ENCODE peak calls at places on chromosomes 7 and 10, in six cellular contexts. M is bronchial epithelial cell, L is A549, P is HFF-Myc, T is PC-9, X is lung. V is an unnamed sample.

GRCh38 chr7:105649727-105650381 is 68.6 kb upstream of the EFCAB10 start:
- DNase-seq in P (no peak), M (peak), T (peak), L (peak), X (no peak), V (no peak)

GRCh38 chr10:55500931-55501559 is 700.0 kb upstream of the PCDH15 start:
- DNase-seq in T (no peak), P (peak), L (peak), X (no peak), M (peak), V (peak)

GRCh38 chr7:17304926-17305325 is 6.5 kb downstream of the AHR start:
- DNase-seq in T (peak), X (no peak), M (peak), P (peak), L (peak), V (peak)

GRCh38 chr7:42572046-42572445 is 335.0 kb upstream of the GLI3 start:
- DNase-seq in M (no peak), L (no peak), X (no peak), P (no peak), T (no peak), V (no peak)

GRCh38 chr10:113680172-113681111 is 730 bp downstream of the CASP7 start:
- DNase-seq in T (peak), M (peak), L (peak), X (peak), P (no peak), V (peak)

GRCh38 chr7:42192072-42192471 is 44.9 kb downstream of the GLI3 start:
- DNase-seq in M (no peak), L (no peak), X (no peak), P (no peak), T (no peak), V (no peak)

GRCh38 chr7:73894851-73895441 is 34.0 kb downstream of the TMEM270 start:
- DNase-seq in T (peak), P (no peak), L (peak), M (peak), X (peak), V (no peak)

GRCh38 chr7:35894721-35895120 is 93.9 kb downstream of the SEPTIN7 start:
- DNase-seq in X (no peak), L (no peak), T (no peak), M (no peak), P (no peak), V (no peak)

GRCh38 chr7:95549818-95550529 is 46.3 kb downstream of the PDK4 start:
- DNase-seq in T (peak), M (peak), X (peak), P (peak), L (peak), V (no peak)

GRCh38 chr10:69728335-69728861 is 73.3 kb upstream of the COL13A1 start:
- DNase-seq in X (no peak), L (peak), M (peak), P (peak), T (peak), V (no peak)

GRCh38 chr10:102675151-102675886 is 31.0 kb downstream of the TRIM8 start:
- DNase-seq in X (no peak), T (no peak), M (peak), P (no peak), L (no peak), V (peak)
- H3K4me3 ChIP-seq in X (no peak), T (no peak), M (no peak), P (peak), L (no peak), V (no peak)

GRCh38 chr7:100965051-100965722 is 4.2 kb upstream of the MUC12 start:
- DNase-seq in T (no peak), M (no peak), L (no peak), P (no peak), X (no peak), V (no peak)

GRCh38 chr7:100966542-100967291 is 2.6 kb upstream of the MUC12 start:
- DNase-seq in T (no peak), L (no peak), M (no peak), X (no peak), P (no peak), V (no peak)

GRCh38 chr7:100967292-100967863 is 2.0 kb upstream of the MUC12 start:
- DNase-seq in L (peak), X (no peak), M (no peak), T (no peak), P (no peak), V (no peak)

GRCh38 chr7:100964630-100965029 is 4.7 kb upstream of the MUC12 start:
- DNase-seq in X (no peak), T (no peak), L (no peak), P (no peak), M (no peak), V (no peak)

DNA sequence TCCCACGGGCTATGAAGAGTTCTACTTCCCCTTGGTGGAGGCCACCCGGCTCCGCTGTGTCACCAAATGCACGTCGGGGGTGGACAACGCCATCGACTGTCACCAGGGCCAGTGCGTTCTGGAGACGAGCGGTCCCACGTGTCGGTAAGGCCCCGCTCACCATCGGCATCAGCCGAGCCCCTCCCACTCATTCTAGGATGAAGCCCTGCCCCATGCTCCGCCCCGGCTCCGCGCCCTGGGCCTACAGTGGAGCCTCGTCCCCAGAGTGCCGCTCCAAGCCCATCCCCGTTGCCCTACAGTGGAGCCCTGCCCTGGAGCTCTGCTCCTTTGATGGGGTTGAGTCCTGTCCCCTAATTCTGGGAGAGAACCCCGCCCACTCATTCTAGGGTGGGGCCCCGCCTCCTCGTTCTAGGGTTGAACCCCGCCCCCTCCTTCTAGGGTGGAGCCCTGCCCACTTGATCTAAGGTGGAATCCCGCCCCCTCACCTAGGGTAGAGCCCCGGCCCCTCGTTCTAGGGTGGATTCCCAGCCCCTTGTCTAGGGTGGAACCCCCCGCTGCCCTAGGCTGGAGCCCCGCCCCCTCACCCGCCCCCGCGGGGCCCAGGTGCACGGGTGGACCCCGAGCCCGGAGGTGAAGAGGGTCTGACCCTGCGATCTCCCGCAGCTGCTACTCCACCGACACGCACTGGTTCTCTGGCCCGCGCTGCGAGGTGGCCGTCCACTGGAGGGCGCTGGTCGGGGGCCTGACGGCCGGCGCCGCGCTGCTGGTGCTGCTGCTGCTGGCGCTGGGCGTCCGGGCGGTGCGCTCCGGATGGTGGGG is 3.4 kb upstream of the MUC12 start:
- DNase-seq in P (no peak), L (peak), X (peak), M (peak), T (no peak), V (peak)
- H3K4me3 ChIP-seq in P (no peak), L (peak), X (no peak), M (peak), T (no peak), V (no peak)

GRCh38 chr7:128740996-128741395 is 1.8 kb downstream of the CALU start:
- DNase-seq in X (no peak), L (no peak), P (no peak), T (no peak), M (no peak), V (no peak)
- H3K4me3 ChIP-seq in X (no peak), L (peak), P (peak), T (peak), M (no peak), V (peak)

DNA sequence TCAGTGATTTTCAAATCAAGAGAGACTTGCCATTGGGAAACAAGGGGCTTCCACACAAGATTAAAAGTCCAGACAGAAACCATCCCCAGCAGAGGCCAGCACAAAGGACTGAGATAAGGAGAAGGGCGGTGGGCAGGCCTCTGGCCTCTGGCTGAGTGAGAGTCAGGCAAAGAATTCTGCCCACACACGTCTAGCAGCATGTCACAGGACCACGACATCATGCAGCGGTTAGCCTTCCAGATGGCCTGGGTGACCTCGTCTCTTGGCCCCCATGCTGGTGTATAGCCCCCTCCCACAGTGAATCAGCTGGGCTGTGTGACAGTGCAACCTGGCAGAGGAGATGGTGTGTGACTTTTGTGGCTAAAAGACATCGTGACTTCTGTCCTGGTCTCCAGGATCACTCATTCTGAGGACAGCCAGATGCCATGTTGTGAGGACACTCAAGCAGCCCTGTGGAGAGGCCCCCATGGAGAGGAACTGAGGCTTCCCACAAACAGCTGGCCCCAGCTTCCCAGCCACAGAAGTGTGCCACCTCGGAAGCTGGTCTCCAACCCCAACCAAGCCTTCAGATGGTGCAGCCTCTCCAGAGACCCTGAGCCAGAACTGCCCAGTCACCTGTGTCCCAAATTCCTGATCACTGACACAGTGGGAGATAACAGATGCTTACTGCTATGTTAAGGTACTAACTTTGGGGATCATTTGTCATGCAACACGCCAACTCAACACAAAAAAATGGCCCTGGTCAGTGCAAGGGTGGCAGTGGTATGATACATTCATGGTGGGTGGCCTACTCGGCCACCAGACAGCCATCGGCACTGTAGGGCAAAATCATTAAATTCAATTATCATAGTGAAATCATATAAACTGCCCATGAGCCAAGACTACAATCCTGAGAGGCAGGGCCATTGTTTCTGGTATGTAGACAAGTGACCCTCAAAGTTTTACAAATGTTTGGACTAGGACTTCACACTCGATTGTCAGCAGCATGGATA is 73.2 kb downstream of the TNS3 start:
- DNase-seq in L (no peak), P (no peak), M (no peak), T (no peak), X (no peak), V (no peak)
- H3K4me3 ChIP-seq in L (no peak), P (no peak), M (no peak), T (no peak), X (no peak), V (no peak)

DNA sequence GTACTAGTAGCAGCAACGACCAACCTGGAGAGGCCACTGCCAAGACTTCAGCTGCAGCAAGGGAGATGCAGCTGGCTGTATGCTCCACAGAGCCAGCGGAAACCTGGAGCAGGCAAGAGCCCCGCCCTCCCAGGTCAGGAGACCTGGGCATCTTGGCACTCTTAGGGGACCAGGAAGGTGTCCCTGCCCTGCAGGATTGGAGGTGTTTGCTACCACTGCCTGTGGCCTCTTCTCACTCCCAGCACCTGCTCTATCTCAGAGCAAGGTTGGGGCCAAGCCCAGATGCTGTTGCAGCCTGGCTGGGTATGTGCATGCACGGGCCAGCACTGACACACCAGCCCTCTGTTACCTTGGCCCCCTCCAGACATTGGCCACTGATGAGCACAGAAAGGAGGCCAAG is 1512.8 kb downstream of the REEP3 start:
- DNase-seq in X (no peak), P (no peak), L (no peak), M (no peak), T (no peak), V (no peak)
- H3K4me3 ChIP-seq in X (no peak), P (no peak), L (no peak), M (no peak), T (no peak), V (no peak)

DNA sequence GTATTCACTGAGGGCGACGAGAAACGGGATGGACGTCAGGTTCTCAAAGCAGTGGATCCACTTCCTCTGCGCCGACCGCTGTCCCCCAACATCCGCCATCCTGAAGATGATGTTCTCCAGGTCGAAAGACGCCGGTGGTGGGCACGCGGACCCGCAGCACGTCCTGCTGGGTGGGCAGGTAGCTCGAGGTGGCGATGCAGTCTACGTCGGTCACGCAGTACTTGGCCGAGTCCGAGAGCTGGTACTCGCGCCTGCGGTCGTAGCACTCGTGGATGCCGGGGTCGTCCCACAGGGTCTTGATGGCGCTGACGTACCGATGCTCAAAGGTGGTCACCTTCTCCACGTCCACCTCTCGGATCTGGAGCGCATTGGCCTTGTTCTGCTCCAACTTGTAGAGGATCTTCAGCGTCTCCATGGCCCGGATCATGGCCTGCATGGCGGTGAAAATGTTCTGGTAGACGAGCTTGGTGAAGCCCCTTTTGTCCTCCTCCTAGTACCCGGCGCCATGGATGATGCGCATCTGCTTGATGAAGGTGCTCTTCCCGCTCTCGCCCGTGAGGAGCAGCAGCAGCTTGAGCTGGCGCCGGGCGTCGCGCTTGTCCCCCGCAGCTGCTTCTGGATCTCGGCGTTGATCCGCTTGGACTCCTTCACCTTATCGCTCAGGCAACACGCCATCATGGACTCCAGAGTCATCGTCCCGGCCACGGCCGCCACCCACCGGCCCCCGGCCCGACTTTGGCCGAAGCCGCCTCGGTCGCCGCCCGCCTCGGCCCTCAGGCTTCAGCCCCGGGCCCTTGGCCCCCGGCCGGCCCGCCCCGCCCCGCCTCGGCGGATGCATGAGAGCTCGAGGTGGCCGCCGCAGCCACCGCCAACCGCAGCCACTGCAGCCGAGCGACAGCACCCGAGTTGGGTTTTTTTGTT is 122.9 kb upstream of the KCTD7 start:
- DNase-seq in X (no peak), M (no peak), T (no peak), L (no peak), P (no peak), V (no peak)
- H3K4me3 ChIP-seq in X (no peak), M (peak), T (no peak), L (no peak), P (no peak), V (no peak)

GRCh38 chr7:6011541-6011940 is 2.5 kb downstream of the AIMP2 start:
- DNase-seq in P (no peak), M (no peak), T (no peak), L (no peak), X (no peak), V (no peak)

GRCh38 chr7:6012355-6013104 is 3.5 kb downstream of the AIMP2 start:
- DNase-seq in X (peak), T (no peak), L (no peak), P (no peak), M (peak), V (no peak)

GRCh38 chr7:6016653-6016966 is 7.5 kb downstream of the AIMP2 start:
- DNase-seq in P (no peak), M (no peak), L (no peak), X (no peak), T (no peak), V (no peak)

GRCh38 chr7:6015917-6016652 is 7.0 kb downstream of the AIMP2 start:
- DNase-seq in X (peak), L (no peak), P (no peak), M (peak), T (no peak), V (peak)
- H3K4me3 ChIP-seq in X (no peak), L (no peak), P (no peak), M (no peak), T (no peak), V (no peak)

DNA sequence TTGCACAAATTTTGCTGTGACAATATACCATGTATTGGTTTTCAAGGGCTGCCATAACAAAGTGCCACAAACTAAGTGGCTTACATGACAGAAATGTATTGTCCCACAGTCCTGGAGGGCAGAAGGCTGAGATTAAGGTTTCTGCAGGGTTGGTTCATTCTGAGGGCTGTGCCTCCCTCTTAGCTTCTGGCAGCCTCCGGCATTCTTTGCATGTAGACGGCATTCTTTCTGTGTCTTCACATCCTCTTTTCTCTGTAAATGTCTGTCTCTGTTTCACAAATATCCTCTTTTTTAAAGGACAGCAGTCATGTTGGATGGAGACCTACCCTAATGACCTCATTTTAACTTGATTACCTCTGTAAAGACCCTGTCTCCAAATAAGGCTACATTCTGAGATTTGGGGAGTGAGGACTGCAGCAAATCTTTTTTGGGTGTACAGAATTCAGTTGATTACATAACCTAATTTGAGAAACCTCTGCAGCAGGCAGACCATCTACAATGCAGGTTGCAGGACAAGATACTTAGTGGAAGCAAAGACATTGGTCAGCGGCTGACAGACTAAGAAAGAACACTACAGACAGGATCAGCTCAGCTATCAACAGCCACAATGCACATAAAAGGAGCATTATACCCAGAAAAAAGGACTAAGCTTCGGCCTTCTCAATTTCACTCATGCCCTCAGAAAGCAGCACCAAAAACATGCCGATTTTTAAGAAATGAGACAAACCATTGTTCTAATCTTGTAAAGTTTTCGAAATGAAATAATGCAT is 84.6 kb upstream of the FAM3C start:
- DNase-seq in X (no peak), M (no peak), P (no peak), T (no peak), L (no peak), V (no peak)
- H3K4me3 ChIP-seq in X (no peak), M (no peak), P (no peak), T (no peak), L (no peak), V (no peak)

DNA sequence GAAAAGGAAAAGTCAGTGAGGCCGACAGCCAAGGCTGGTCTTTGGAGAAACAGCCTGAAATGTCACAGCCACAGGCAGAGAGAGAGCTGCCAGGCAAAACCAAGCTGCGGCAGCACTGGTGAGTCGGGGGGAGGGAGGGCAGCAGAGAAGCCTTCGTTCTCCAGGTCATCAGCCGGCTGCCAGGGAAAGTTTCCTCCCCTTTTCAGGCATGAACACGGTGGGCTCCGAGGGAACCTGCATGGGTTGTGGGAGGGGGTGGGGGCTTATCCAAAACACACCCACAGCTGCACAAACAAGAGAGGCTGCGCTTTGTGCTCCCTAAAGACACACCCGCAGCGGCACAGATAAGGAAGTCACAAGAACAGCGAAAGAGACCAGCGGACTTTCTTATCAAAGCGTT is 62.4 kb upstream of the NKX6-2 start:
- DNase-seq in P (no peak), M (no peak), L (no peak), T (no peak), X (no peak), V (no peak)
- H3K4me3 ChIP-seq in P (no peak), M (no peak), L (no peak), T (no peak), X (no peak), V (no peak)

GRCh38 chr10:48525113-48525512 is 79.8 kb downstream of the ARHGAP22 start:
- DNase-seq in X (no peak), T (no peak), P (no peak), L (no peak), M (no peak), V (no peak)

GRCh38 chr10:48526371-48526821 is 78.5 kb downstream of the ARHGAP22 start:
- DNase-seq in T (no peak), P (peak), X (no peak), L (no peak), M (peak), V (no peak)

GRCh38 chr10:48526846-48527505 is 77.9 kb downstream of the ARHGAP22 start:
- DNase-seq in T (no peak), M (no peak), P (no peak), L (no peak), X (no peak), V (no peak)

GRCh38 chr10:48527691-48528212 is 77.1 kb downstream of the ARHGAP22 start:
- DNase-seq in L (no peak), P (no peak), M (no peak), X (no peak), T (no peak), V (no peak)

DNA sequence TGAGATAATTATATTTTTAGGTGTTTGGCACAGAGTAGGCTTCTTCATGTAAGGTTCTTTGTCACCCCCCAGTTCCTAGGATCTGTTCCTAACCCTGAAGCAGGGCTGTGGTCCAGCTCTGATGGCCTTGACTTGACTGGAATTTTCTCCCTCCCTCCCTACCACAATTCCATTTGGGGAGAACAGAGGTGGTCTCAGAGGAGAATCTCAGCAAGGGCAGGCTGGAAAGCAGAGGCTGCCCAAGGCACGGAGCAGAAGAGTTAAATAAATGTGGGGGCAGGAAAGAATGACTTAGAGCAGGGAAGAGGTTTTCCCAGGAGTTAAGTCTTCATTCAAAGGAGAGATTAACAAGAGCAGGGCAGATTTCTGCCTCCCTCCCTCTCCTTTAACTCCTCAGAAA is 78.9 kb downstream of the ARHGAP22 start:
- DNase-seq in P (no peak), X (no peak), M (no peak), L (no peak), T (no peak), V (no peak)
- H3K4me3 ChIP-seq in P (no peak), X (no peak), M (no peak), L (no peak), T (no peak), V (no peak)